ENCODE peak calls at places on chromosome 1, in seven cellular contexts. One of them, this sample, is unnamed.

GRCh38 chr1:215241451-215241850 is 158.9 kb downstream of the KCNK2 start:
- DNase-seq in GM23248: no peak
- DNase-seq in GM23338: no peak
- DNase-seq in MM.1S: no peak
- DNase-seq in PC-3: peak
- DNase-seq in neural progenitor cell: no peak
- DNase-seq in HCT116: no peak
- DNase-seq in this sample: no peak

GRCh38 chr1:226276987-226277386 is 32.0 kb downstream of the LIN9 start:
- DNase-seq in GM23248: no peak
- DNase-seq in GM23338: no peak
- DNase-seq in MM.1S: no peak
- DNase-seq in PC-3: no peak
- DNase-seq in neural progenitor cell: no peak
- DNase-seq in HCT116: no peak
- DNase-seq in this sample: no peak

GRCh38 chr1:222031286-222031685 is 289.4 kb upstream of the DUSP10 start:
- DNase-seq in GM23248: no peak
- DNase-seq in GM23338: no peak
- DNase-seq in MM.1S: no peak
- DNase-seq in PC-3: no peak
- DNase-seq in neural progenitor cell: no peak
- DNase-seq in HCT116: no peak
- DNase-seq in this sample: no peak

GRCh38 chr1:218030846-218031245 is 254.2 kb upstream of the RRP15 start:
- DNase-seq in GM23248: no peak
- DNase-seq in GM23338: no peak
- DNase-seq in MM.1S: no peak
- DNase-seq in PC-3: no peak
- DNase-seq in neural progenitor cell: no peak
- DNase-seq in HCT116: no peak
- DNase-seq in this sample: no peak

GRCh38 chr1:36609241-36610027 is 126.7 kb upstream of the CSF3R start:
- DNase-seq in GM23248: peak
- DNase-seq in GM23338: peak
- DNase-seq in MM.1S: peak
- DNase-seq in PC-3: peak
- DNase-seq in neural progenitor cell: peak
- DNase-seq in HCT116: peak
- DNase-seq in this sample: peak

GRCh38 chr1:88302843-88303486 is 381.1 kb upstream of the PKN2 start:
- DNase-seq in GM23248: peak
- DNase-seq in GM23338: peak
- DNase-seq in MM.1S: peak
- DNase-seq in PC-3: peak
- DNase-seq in neural progenitor cell: peak
- DNase-seq in HCT116: no peak
- DNase-seq in this sample: peak

GRCh38 chr1:61950418-61950817 is 208.1 kb downstream of the PATJ start:
- DNase-seq in GM23248: no peak
- DNase-seq in GM23338: peak
- DNase-seq in MM.1S: no peak
- DNase-seq in PC-3: peak
- DNase-seq in neural progenitor cell: peak
- DNase-seq in HCT116: no peak
- DNase-seq in this sample: no peak

GRCh38 chr1:80582980-80583379 is 1217.8 kb upstream of the ADGRL2 start:
- DNase-seq in GM23248: no peak
- DNase-seq in GM23338: no peak
- DNase-seq in MM.1S: no peak
- DNase-seq in PC-3: no peak
- DNase-seq in neural progenitor cell: no peak
- DNase-seq in HCT116: no peak
- DNase-seq in this sample: no peak

GRCh38 chr1:91830242-91831131 is 55.5 kb downstream of the TGFBR3 start:
- DNase-seq in GM23248: peak
- DNase-seq in GM23338: no peak
- DNase-seq in MM.1S: no peak
- DNase-seq in PC-3: peak
- DNase-seq in neural progenitor cell: no peak
- DNase-seq in HCT116: no peak
- DNase-seq in this sample: peak

GRCh38 chr1:18447509-18448220 is 33.1 kb upstream of the KLHDC7A start:
- DNase-seq in GM23248: no peak
- DNase-seq in GM23338: peak
- DNase-seq in MM.1S: no peak
- DNase-seq in PC-3: no peak
- DNase-seq in neural progenitor cell: no peak
- DNase-seq in HCT116: no peak
- DNase-seq in this sample: no peak

GRCh38 chr1:56986397-56986796 is 20.6 kb upstream of the C8B start:
- DNase-seq in GM23248: no peak
- DNase-seq in GM23338: no peak
- DNase-seq in MM.1S: no peak
- DNase-seq in PC-3: no peak
- DNase-seq in neural progenitor cell: no peak
- DNase-seq in HCT116: no peak
- DNase-seq in this sample: no peak

GRCh38 chr1:94591791-94592565 is 50.4 kb upstream of the F3 start:
- DNase-seq in GM23248: no peak
- DNase-seq in GM23338: no peak
- DNase-seq in MM.1S: no peak
- DNase-seq in PC-3: no peak
- DNase-seq in neural progenitor cell: peak
- DNase-seq in HCT116: no peak
- DNase-seq in this sample: no peak

GRCh38 chr1:51643362-51643761 is 26.5 kb downstream of the OSBPL9 start:
- DNase-seq in GM23248: no peak
- DNase-seq in GM23338: no peak
- DNase-seq in MM.1S: no peak
- DNase-seq in PC-3: no peak
- DNase-seq in neural progenitor cell: no peak
- DNase-seq in HCT116: no peak
- DNase-seq in this sample: no peak
- TF ChIP-seq EZH2phosphoT487 in GM23248: no peak
- TF ChIP-seq EZH2phosphoT487 in GM23338: no peak
- TF ChIP-seq EZH2phosphoT487 in MM.1S: no peak
- TF ChIP-seq EZH2phosphoT487 in PC-3: no peak
- TF ChIP-seq EZH2phosphoT487 in neural progenitor cell: no peak
- TF ChIP-seq EZH2phosphoT487 in HCT116: no peak
- TF ChIP-seq EZH2phosphoT487 in this sample: no peak

GRCh38 chr1:111990878-111991760 is 1.7 kb upstream of the KCND3 start:
- DNase-seq in GM23248: peak
- DNase-seq in GM23338: peak
- DNase-seq in MM.1S: no peak
- DNase-seq in PC-3: peak
- DNase-seq in neural progenitor cell: peak
- DNase-seq in HCT116: peak
- DNase-seq in this sample: peak
- TF ChIP-seq EZH2 in GM23248: no peak
- TF ChIP-seq EZH2 in GM23338: peak
- TF ChIP-seq EZH2 in MM.1S: no peak
- TF ChIP-seq EZH2 in PC-3: peak
- TF ChIP-seq EZH2 in neural progenitor cell: peak
- TF ChIP-seq EZH2 in HCT116: no peak
- TF ChIP-seq EZH2 in this sample: peak

GRCh38 chr1:244137261-244137660 is 86.2 kb downstream of the ZBTB18 start:
- DNase-seq in GM23248: no peak
- DNase-seq in GM23338: no peak
- DNase-seq in MM.1S: no peak
- DNase-seq in PC-3: no peak
- DNase-seq in neural progenitor cell: no peak
- DNase-seq in HCT116: no peak
- DNase-seq in this sample: no peak

GRCh38 chr1:244140420-244140819 is 89.3 kb downstream of the ZBTB18 start:
- DNase-seq in GM23248: no peak
- DNase-seq in GM23338: no peak
- DNase-seq in MM.1S: no peak
- DNase-seq in PC-3: no peak
- DNase-seq in neural progenitor cell: no peak
- DNase-seq in HCT116: no peak
- DNase-seq in this sample: no peak

GRCh38 chr1:244138399-244138798 is 87.3 kb downstream of the ZBTB18 start:
- DNase-seq in GM23248: no peak
- DNase-seq in GM23338: no peak
- DNase-seq in MM.1S: no peak
- DNase-seq in PC-3: no peak
- DNase-seq in neural progenitor cell: no peak
- DNase-seq in HCT116: no peak
- DNase-seq in this sample: no peak

DNA sequence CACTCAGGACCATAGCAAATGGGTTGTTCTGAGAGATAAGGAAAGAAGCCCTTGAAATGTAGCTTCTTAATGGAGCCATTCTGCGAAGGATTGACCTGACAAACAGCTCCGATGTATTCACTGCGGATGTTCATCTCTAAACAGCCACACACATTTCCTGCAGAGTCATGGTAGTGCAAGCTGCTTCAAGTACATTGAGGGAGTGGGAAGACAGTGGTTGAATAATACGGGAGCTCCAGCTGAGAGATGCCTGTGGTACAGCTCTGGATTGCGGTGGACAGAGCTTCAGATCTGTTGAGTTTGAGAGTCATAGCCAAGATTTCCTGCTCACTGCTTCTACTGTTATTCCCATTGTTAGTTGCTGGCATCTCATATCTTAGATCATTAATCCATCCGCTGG is 86.6 kb downstream of the ZBTB18 start:
- DNase-seq in GM23248: peak
- DNase-seq in GM23338: no peak
- DNase-seq in MM.1S: no peak
- DNase-seq in PC-3: no peak
- DNase-seq in neural progenitor cell: no peak
- DNase-seq in HCT116: no peak
- DNase-seq in this sample: no peak
- H3K4me3 ChIP-seq in GM23248: no peak
- H3K4me3 ChIP-seq in GM23338: no peak
- H3K4me3 ChIP-seq in MM.1S: no peak
- H3K4me3 ChIP-seq in PC-3: no peak
- H3K4me3 ChIP-seq in neural progenitor cell: no peak
- H3K4me3 ChIP-seq in HCT116: no peak
- H3K4me3 ChIP-seq in this sample: no peak

GRCh38 chr1:48057249-48057648 is 60.1 kb upstream of the TRABD2B start:
- DNase-seq in GM23248: no peak
- DNase-seq in GM23338: no peak
- DNase-seq in MM.1S: no peak
- DNase-seq in PC-3: no peak
- DNase-seq in neural progenitor cell: no peak
- DNase-seq in HCT116: no peak
- DNase-seq in this sample: no peak

GRCh38 chr1:48062353-48062752 is 65.2 kb upstream of the TRABD2B start:
- DNase-seq in GM23248: no peak
- DNase-seq in GM23338: no peak
- DNase-seq in MM.1S: no peak
- DNase-seq in PC-3: no peak
- DNase-seq in neural progenitor cell: no peak
- DNase-seq in HCT116: no peak
- DNase-seq in this sample: no peak

GRCh38 chr1:48058135-48058534 is 61.0 kb upstream of the TRABD2B start:
- DNase-seq in GM23248: no peak
- DNase-seq in GM23338: no peak
- DNase-seq in MM.1S: no peak
- DNase-seq in PC-3: no peak
- DNase-seq in neural progenitor cell: no peak
- DNase-seq in HCT116: no peak
- DNase-seq in this sample: no peak

GRCh38 chr1:48059289-48059688 is 62.1 kb upstream of the TRABD2B start:
- DNase-seq in GM23248: no peak
- DNase-seq in GM23338: no peak
- DNase-seq in MM.1S: no peak
- DNase-seq in PC-3: no peak
- DNase-seq in neural progenitor cell: no peak
- DNase-seq in HCT116: no peak
- DNase-seq in this sample: no peak

DNA sequence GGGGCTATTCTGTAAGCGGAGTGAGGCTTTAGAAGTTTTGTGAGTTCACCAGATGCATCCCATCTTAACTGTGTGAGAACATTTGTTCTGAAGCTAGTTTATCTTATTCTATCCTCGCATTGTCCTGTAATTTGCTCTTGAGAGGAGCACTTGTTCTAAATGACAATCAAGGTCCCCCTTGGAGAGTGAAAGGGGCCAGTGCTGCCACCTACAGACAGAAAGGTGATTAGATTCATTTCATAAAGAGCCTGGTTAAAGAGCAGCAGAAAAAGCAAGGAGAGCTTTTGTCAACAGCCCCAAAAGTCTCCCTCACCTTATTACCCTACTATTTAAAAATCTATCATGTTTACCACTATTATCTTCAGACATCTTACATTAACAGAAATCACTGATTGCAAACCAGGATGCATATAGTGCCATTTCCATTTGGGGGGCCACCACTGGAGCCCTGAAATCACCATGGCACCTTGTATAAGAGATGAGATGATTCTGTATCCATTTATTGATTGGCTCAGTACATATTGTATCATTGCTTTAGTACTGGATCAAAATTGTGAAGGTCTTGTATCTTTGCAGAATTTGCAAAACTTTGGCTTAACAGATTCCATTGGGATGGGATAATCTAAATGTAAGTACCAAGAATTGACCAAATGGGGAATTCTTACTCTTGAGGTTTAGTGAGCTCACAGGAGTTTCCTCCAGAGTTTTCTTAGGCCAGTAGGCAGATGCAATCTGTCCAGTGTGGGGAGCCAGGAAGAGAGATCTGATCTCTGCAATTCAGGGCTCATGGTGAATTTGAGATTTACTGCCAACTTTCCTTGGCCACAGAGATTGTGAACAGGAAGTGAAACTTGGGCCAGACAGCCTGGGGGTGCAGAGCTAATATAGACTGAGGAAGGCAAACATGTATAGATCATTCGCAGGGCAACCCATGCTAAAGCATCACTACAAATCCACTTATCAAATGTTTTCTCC is 64.3 kb upstream of the TRABD2B start:
- DNase-seq in GM23248: peak
- DNase-seq in GM23338: peak
- DNase-seq in MM.1S: peak
- DNase-seq in PC-3: peak
- DNase-seq in neural progenitor cell: peak
- DNase-seq in HCT116: peak
- DNase-seq in this sample: peak
- TF ChIP-seq EZH2phosphoT487 in GM23248: no peak
- TF ChIP-seq EZH2phosphoT487 in GM23338: no peak
- TF ChIP-seq EZH2phosphoT487 in MM.1S: no peak
- TF ChIP-seq EZH2phosphoT487 in PC-3: no peak
- TF ChIP-seq EZH2phosphoT487 in neural progenitor cell: no peak
- TF ChIP-seq EZH2phosphoT487 in HCT116: no peak
- TF ChIP-seq EZH2phosphoT487 in this sample: no peak

GRCh38 chr1:242468749-242469148 is 55.7 kb downstream of the PLD5 start:
- DNase-seq in GM23248: peak
- DNase-seq in GM23338: no peak
- DNase-seq in MM.1S: no peak
- DNase-seq in PC-3: peak
- DNase-seq in neural progenitor cell: no peak
- DNase-seq in HCT116: no peak
- DNase-seq in this sample: peak
- TF ChIP-seq EZH2 in GM23248: no peak
- TF ChIP-seq EZH2 in GM23338: no peak
- TF ChIP-seq EZH2 in MM.1S: no peak
- TF ChIP-seq EZH2 in PC-3: no peak
- TF ChIP-seq EZH2 in neural progenitor cell: no peak
- TF ChIP-seq EZH2 in HCT116: no peak
- TF ChIP-seq EZH2 in this sample: no peak